ENCODE peak calls at places on chromosomes 1 and 21, in four cellular contexts. H is psoas muscle, Z is heart right ventricle, D is K562. R is an unnamed sample. For H3K36me3, the result is how much of the 10 kb centered on the place peaks cover.

GRCh38 chr1:30911061-30911954 is 2.8 kb upstream of the SDC3 start:
- DNase-seq in Z (peak), D (peak), H (peak), R (peak)

GRCh38 chr1:188425687-188426086 is 1596.9 kb downstream of the PLA2G4A start:
- DNase-seq in D (no peak), H (no peak), Z (no peak), R (no peak)

GRCh38 chr1:102733491-102734236 is 374.7 kb downstream of the COL11A1 start:
- DNase-seq in D (no peak), H (no peak), Z (no peak), R (no peak)

GRCh38 chr1:6591222-6591621 is 11.4 kb downstream of the ZBTB48 start:
- DNase-seq in Z (peak), D (no peak), H (peak), R (no peak)

GRCh38 chr1:175162955-175163354 is 29.6 kb downstream of the KIAA0040 start:
- DNase-seq in H (no peak), D (no peak), Z (no peak), R (no peak)

GRCh38 chr1:54969879-54970278 is 10.5 kb upstream of the TMEM61 start:
- DNase-seq in H (no peak), D (no peak), Z (no peak), R (no peak)

GRCh38 chr21:32698971-32699693 is 28.7 kb downstream of the SYNJ1 start:
- DNase-seq in H (no peak), D (no peak), Z (no peak), R (no peak)

GRCh38 chr1:94935476-94935875 is 8.6 kb upstream of the CNN3 start:
- DNase-seq in D (no peak), H (no peak), Z (no peak), R (no peak)

GRCh38 chr1:155970531-155971167 is 7.7 kb downstream of the ARHGEF2 start:
- DNase-seq in H (peak), D (no peak), Z (peak), R (peak)

GRCh38 chr1:16007671-16008341 is 3.8 kb downstream of the SRARP start:
- DNase-seq in H (no peak), Z (no peak), D (no peak), R (no peak)

GRCh38 chr1:198764748-198765147 is 125.9 kb downstream of the PTPRC start:
- DNase-seq in Z (no peak), H (no peak), D (no peak), R (no peak)

GRCh38 chr21:24118738-24119470 is 1488.4 kb downstream of the MRPL39 start:
- DNase-seq in D (no peak), Z (no peak), H (no peak), R (no peak)

DNA sequence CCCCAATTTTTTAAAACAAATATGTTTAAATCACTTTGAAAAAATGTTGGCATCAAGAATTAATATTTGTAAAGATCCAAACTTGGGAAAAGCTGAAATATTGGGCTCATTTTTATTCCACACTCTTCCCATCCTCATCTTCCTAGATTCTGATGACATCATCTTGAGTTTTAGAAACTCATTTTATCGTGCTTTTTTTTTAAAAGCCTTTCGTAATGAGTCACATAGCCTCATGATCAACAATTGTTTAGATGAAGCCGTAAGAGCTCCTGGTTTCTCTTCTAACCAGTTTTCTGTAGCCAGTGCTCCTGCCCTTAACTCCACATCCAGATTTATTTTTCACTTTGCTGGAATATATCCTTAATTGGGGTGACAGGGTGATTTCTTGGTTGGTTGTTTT is 78.6 kb downstream of the POFUT2 start:
- DNase-seq in Z (no peak), D (no peak), H (no peak), R (no peak)
- H3K36me3 ChIP-seq in Z (half or more), D (under half), H (half or more), R (under half)

GRCh38 chr1:32273389-32274208 is 18.3 kb upstream of the HDAC1 start:
- DNase-seq in H (no peak), D (peak), Z (no peak), R (no peak)
- H3K27ac ChIP-seq in H (no peak), D (no peak), Z (no peak), R (no peak)

DNA sequence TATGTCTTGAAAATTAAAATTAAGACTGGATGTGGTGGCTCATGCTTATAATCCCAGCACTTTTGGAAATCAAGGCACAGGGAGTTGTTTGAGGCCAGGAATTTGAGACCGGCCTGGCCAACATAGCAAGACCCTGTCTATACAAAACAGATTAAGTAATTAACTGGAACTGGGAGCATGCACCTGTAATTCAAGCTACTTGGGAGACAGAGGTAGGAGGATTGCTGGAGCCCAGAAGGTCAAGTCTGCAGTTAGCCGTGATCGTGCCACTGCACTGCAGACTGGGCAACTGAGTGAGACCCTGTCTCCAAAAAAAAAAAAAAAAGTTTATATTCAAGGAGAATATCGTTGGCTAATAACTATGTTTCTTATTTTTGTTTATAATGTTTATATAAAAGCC is 139.2 kb downstream of the USP25 start:
- DNase-seq in H (no peak), D (no peak), Z (no peak), R (no peak)
- H3K36me3 ChIP-seq in H (half or more), D (under half), Z (half or more), R (under half)

DNA sequence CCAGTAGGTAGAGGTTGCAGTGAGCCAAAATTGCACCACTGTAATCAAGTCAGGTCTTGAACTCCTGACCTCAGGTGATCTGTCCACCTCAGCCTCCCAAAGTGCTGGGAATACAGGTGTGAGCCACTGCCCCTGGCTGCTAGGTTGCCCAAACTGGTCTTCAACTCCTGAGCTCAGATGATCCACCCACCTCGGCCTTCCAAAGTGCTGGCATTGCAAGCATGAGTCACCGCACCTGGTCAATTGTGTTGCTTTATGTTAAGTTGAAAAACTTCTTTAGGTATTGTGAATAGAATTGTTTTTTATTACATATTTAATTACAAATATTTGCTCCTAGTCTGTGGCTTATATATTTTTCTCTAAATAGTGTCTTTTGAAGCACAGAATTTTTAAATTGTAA is 80.5 kb downstream of the PRKAB2 start:
- DNase-seq in H (no peak), Z (no peak), D (no peak), R (no peak)
- H3K27ac ChIP-seq in H (no peak), Z (no peak), D (no peak), R (no peak)

GRCh38 chr1:241453732-241454131 is 65.8 kb downstream of the FH start:
- DNase-seq in Z (no peak), D (no peak), H (no peak), R (no peak)

GRCh38 chr1:241460098-241460873 is 59.3 kb downstream of the FH start:
- DNase-seq in Z (no peak), H (no peak), D (no peak), R (no peak)

GRCh38 chr1:241457421-241457820 is 62.1 kb downstream of the FH start:
- DNase-seq in Z (no peak), H (no peak), D (no peak), R (no peak)

GRCh38 chr1:241459186-241459802 is 60.3 kb downstream of the FH start:
- DNase-seq in H (no peak), D (no peak), Z (no peak), R (no peak)

DNA sequence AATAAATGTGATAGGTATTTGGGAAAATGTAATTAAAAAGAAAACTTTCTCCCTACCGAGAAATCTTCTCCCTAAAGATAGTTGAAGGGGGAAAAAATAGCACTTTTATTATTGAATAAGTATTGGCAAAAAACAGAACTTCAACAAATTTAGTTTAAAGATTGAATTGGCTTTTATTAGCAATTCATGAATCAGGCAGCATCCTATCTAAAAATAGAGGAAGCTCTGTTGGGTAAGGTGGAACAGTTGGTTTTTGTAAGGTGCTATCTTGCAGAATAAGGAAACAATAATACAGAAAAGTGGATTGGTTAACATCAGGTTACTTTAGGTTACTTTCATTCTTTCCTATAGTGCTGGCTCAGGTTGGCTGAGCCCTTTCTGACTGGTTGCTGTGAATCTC is 62.8 kb downstream of the FH start:
- DNase-seq in D (no peak), Z (no peak), H (no peak), R (no peak)
- H3K36me3 ChIP-seq in D (under half), Z (under half), H (under half), R (under half)

GRCh38 chr1:226698659-226699058 is 40.4 kb downstream of the ITPKB start:
- DNase-seq in D (no peak), H (no peak), Z (no peak), R (no peak)
- H3K27ac ChIP-seq in D (no peak), H (peak), Z (peak), R (peak)

DNA sequence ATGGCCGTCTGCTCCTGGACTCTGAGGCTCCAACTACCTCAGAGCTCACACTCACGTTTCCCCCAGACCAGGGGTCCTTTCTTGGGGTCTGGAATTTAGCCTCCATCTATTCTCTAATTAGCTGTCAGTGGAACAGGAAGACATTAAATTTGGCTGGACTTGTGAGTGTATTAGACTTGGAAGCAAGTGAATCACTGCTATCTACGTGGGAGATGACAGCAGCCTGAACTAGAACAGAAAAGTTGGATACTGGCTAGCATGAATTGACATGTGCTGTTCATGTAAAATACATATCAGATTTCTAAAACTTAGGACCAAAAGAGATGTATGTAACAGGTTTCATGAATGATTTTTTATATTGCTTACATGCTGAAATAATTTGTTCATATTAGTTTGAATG is 28.0 kb downstream of the TAF5L start:
- DNase-seq in D (no peak), Z (no peak), H (no peak), R (no peak)
- H3K36me3 ChIP-seq in D (half or more), Z (half or more), H (half or more), R (under half)

GRCh38 chr1:234861761-234862160 is 251.8 kb upstream of the IRF2BP2 start:
- DNase-seq in D (no peak), Z (no peak), H (no peak), R (no peak)

GRCh38 chr1:234864116-234864515 is 254.1 kb upstream of the IRF2BP2 start:
- DNase-seq in Z (no peak), H (no peak), D (no peak), R (no peak)

GRCh38 chr1:234863596-234863995 is 253.6 kb upstream of the IRF2BP2 start:
- DNase-seq in Z (no peak), H (no peak), D (no peak), R (peak)

GRCh38 chr1:234862360-234862943 is 252.5 kb upstream of the IRF2BP2 start:
- DNase-seq in D (no peak), H (no peak), Z (no peak), R (no peak)

DNA sequence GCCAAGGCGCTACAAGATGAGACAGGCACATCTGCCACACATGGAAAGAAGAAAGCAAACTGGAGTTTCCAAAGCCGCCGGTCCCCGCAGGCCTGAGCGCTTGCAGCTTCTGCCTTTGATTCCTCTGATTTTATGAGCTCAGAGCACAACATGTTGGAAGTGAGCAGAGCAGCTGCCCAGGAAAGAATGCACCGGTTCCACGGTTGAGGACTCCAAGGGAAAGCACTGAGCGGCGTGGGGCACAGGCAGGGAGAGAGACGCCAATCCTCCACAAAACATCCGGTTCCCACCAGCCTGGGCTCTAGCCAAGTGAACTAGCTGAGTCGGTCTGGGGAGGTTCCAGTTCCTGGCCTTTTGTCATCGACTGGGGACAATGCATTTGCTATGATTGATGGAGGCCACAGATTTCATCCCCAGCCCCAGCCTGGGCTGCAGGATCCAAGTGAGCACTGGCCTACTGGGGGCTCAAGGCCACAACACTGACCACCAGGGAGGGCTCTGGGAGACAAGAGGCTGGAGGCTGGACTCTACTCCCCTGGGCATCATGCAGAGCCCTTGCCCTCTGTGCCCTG is 253.1 kb upstream of the IRF2BP2 start:
- DNase-seq in H (peak), Z (peak), D (no peak), R (peak)
- H3K27ac ChIP-seq in H (peak), Z (peak), D (no peak), R (peak)

GRCh38 chr1:151289080-151289935 is 7.2 kb downstream of the ZNF687 start:
- DNase-seq in Z (no peak), H (no peak), D (no peak), R (no peak)

GRCh38 chr1:151288502-151288901 is 6.4 kb downstream of the ZNF687 start:
- DNase-seq in H (no peak), D (no peak), Z (no peak), R (no peak)

GRCh38 chr1:151287767-151288500 is 5.8 kb downstream of the ZNF687 start:
- DNase-seq in Z (no peak), H (no peak), D (no peak), R (no peak)

GRCh38 chr1:151287341-151287699 is 5.2 kb downstream of the ZNF687 start:
- DNase-seq in Z (no peak), D (no peak), H (no peak), R (no peak)

DNA sequence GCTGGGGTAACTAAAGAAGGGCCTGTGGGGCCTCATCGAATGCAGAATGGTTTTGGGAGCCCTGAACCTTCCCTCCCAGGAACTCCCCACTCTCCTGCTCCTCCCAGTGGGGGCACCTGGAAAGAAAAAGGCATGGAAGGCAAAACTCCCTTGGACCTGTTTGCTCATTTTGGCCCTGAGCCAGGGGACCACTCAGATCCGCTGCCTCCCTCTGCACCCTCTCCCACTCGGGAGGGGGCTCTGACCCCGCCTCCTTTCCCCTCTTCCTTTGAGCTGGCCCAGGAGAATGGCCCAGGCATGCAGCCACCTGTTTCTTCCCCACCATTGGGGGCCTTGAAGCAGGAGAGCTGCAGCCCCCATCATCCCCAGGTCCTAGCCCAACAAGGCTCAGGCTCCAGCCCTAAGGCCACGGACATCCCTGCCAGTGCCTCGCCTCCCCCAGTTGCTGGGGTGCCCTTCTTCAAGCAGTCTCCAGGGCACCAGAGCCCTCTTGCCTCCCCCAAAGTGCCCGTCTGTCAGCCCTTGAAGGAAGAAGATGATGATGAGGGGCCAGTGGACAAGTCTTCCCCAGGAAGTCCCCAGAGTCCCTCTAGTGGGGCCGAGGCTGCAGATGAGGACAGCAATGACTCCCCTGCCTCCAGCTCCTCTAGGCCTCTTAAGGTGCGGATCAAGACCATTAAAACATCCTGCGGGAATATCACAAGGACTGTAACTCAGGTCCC is 4.7 kb downstream of the ZNF687 start:
- DNase-seq in D (no peak), H (no peak), Z (no peak), R (no peak)
- H3K36me3 ChIP-seq in D (half or more), H (half or more), Z (half or more), R (half or more)

GRCh38 chr1:185653615-185654014 is 80.6 kb upstream of the HMCN1 start:
- DNase-seq in Z (no peak), H (no peak), D (no peak), R (no peak)
- H3K27ac ChIP-seq in Z (peak), H (no peak), D (no peak), R (no peak)